ENCODE peak calls at places on chromosomes 12 and 14, in nine cellular contexts. M is HL-60, T is A549, A is HCT116, B is HepG2, O is K562, J is GM12878, H is Panc1, W is SK-N-SH. C is an unnamed sample.

GRCh38 chr12:3140284-3140683 is 63.1 kb downstream of the TSPAN9 start:
- DNase-seq in M (no peak), T (no peak), A (no peak), B (no peak), O (no peak), J (no peak), H (no peak), W (no peak), C (no peak)

GRCh38 chr14:64119535-64119934 is 174.6 kb downstream of the ESR2 start:
- DNase-seq in M (no peak), T (no peak), A (no peak), B (no peak), O (no peak), J (no peak), H (no peak), W (no peak), C (no peak)

GRCh38 chr12:81412940-81413339 is 335.1 kb downstream of the ACSS3 start:
- DNase-seq in M (no peak), T (no peak), A (no peak), B (no peak), O (no peak), J (no peak), H (no peak), W (no peak), C (no peak)

GRCh38 chr12:28975564-28976340 is 173.3 kb upstream of the FAR2 start:
- DNase-seq in M (no peak), T (no peak), A (no peak), B (no peak), O (no peak), J (no peak), H (no peak), W (no peak), C (no peak)

GRCh38 chr12:9365296-9365695 is 157.1 kb upstream of the PZP start:
- DNase-seq in M (peak), T (no peak), A (no peak), B (no peak), O (no peak), J (no peak), H (no peak), W (no peak), C (no peak)

GRCh38 chr14:61320806-61321384 is 484 bp upstream of the PRKCH start:
- DNase-seq in M (no peak), T (no peak), A (no peak), B (no peak), O (no peak), J (no peak), H (no peak), W (peak), C (peak)

GRCh38 chr12:33052141-33053051 is 155.8 kb upstream of the PKP2 start:
- DNase-seq in M (no peak), T (no peak), A (no peak), B (no peak), O (no peak), J (no peak), H (no peak), W (peak), C (no peak)

GRCh38 chr14:73887116-73887490 is 444 bp downstream of the ZNF410 start:
- DNase-seq in M (no peak), T (peak), A (no peak), B (peak), O (no peak), J (no peak), H (no peak), W (no peak), C (no peak)

GRCh38 chr12:55839345-55840140 is 3.2 kb downstream of the MMP19 start:
- DNase-seq in M (no peak), T (no peak), A (no peak), B (no peak), O (peak), J (no peak), H (no peak), W (no peak), C (no peak)

GRCh38 chr12:132566551-132567131 is 43.7 kb downstream of the LRCOL1 start:
- DNase-seq in M (no peak), T (no peak), A (no peak), B (no peak), O (no peak), J (no peak), H (no peak), W (no peak), C (no peak)

GRCh38 chr12:24012528-24012927 is 63.1 kb upstream of the SOX5 start:
- DNase-seq in M (no peak), T (no peak), A (no peak), B (peak), O (no peak), J (no peak), H (no peak), W (no peak), C (peak)

GRCh38 chr12:24011927-24012326 is 62.5 kb upstream of the SOX5 start:
- DNase-seq in M (no peak), T (no peak), A (no peak), B (no peak), O (no peak), J (no peak), H (no peak), W (no peak), C (no peak)

DNA sequence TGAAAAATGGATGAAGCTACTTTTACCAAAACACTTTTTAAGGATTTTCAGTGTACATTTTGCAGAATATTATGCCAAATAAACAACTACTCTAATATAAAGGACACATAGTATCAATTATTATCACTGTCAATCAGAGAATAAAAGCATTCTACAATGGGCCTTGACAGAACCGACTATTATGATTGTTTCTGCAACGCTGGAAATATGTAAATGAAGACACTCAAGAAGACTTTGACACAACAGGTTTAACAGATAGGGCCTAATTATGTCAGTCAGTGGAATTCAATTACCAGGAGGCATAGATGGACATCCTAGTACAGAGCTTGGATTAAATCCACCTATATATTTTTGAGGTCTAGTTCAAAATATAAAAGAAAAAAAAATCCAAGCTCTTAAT is 58.7 kb upstream of the SOX5 start:
- DNase-seq in M (no peak), T (no peak), A (no peak), B (no peak), O (no peak), J (no peak), H (no peak), W (no peak), C (no peak)
- TF ChIP-seq REST in M (no peak), T (no peak), A (no peak), B (no peak), O (no peak), J (no peak), H (no peak), W (no peak), C (no peak)

GRCh38 chr14:29953501-29953900 is 25.9 kb upstream of the PRKD1 start:
- DNase-seq in M (no peak), T (no peak), A (no peak), B (no peak), O (no peak), J (no peak), H (no peak), W (no peak), C (no peak)
- TF ChIP-seq REST in M (no peak), T (no peak), A (no peak), B (no peak), O (no peak), J (no peak), H (no peak), W (no peak), C (no peak)

GRCh38 chr12:106115450-106115849 is 23.3 kb downstream of the NUAK1 start:
- DNase-seq in M (no peak), T (no peak), A (no peak), B (no peak), O (no peak), J (no peak), H (no peak), W (no peak), C (no peak)
- TF ChIP-seq REST in M (no peak), T (no peak), A (no peak), B (no peak), O (no peak), J (no peak), H (no peak), W (no peak), C (no peak)

GRCh38 chr14:77003960-77004710 is 24.4 kb downstream of the IRF2BPL start:
- DNase-seq in M (no peak), T (no peak), A (no peak), B (no peak), O (no peak), J (no peak), H (no peak), W (no peak), C (no peak)
- TF ChIP-seq REST in M (no peak), T (no peak), A (no peak), B (no peak), O (no peak), J (no peak), H (no peak), W (no peak), C (no peak)

GRCh38 chr12:122527478-122527944 is 462 bp downstream of the KNTC1 start:
- DNase-seq in M (no peak), T (peak), A (no peak), B (no peak), O (peak), J (no peak), H (no peak), W (peak), C (peak)
- TF ChIP-seq REST in M (no peak), T (no peak), A (no peak), B (no peak), O (no peak), J (no peak), H (no peak), W (no peak), C (no peak)

C was measured in GM23338.